ENCODE peak calls at places on chromosome 5, in six cellular contexts. W is adrenal gland, X is neural progenitor cell, K is adipocyte, D is ovary, C is colonic mucosa. Y is an unnamed sample.

GRCh38 chr5:80346055-80346454 is 26.3 kb downstream of the SPZ1 start:
- DNase-seq in X (peak; percentile 33), C (no peak), W (no peak), D (no peak), K (peak; percentile 2), Y (peak; percentile 13)

GRCh38 chr5:40410231-40410861 is 269.4 kb upstream of the PTGER4 start:
- DNase-seq in C (no peak), W (no peak), X (no peak), K (no peak), D (no peak), Y (peak; percentile 40)

GRCh38 chr5:147887026-147887627 is 8.6 kb downstream of the SCGB3A2 start:
- DNase-seq in C (peak; percentile 31), K (peak; percentile 78), W (peak; percentile 13), D (no peak), X (peak; percentile 23), Y (peak; percentile 32)

GRCh38 chr5:320524-321232 is 836 bp upstream of the AHRR start:
- DNase-seq in D (peak; percentile 12), W (no peak), X (peak; percentile 50), K (no peak), C (no peak), Y (no peak)

GRCh38 chr5:1724822-1725602 is 74.6 kb downstream of the MRPL36 start:
- DNase-seq in W (peak; percentile 28), C (peak; percentile 53), X (peak; percentile 32), K (no peak), D (peak; percentile 6), Y (no peak)

GRCh38 chr5:34639852-34640626 is 16.1 kb upstream of the RAI14 start:
- DNase-seq in X (no peak), D (no peak), C (no peak), K (peak; percentile 55), W (no peak), Y (no peak)

GRCh38 chr5:145681686-145682085 is 153.5 kb downstream of the PRELID2 start:
- DNase-seq in W (peak; percentile 62), C (peak; percentile 76), D (peak; percentile 65), K (peak; percentile 88), X (peak; percentile 74), Y (peak; percentile 72)

GRCh38 chr5:176851871-176852270 is 41.5 kb downstream of the UNC5A start:
- DNase-seq in D (no peak), X (no peak), W (no peak), K (no peak), C (no peak), Y (peak; percentile 31)

GRCh38 chr5:59542841-59543825 is 350.4 kb downstream of the PDE4D start:
- DNase-seq in K (no peak), C (peak; percentile 43), D (no peak), W (peak; percentile 11), X (peak; percentile 16), Y (peak; percentile 50)

GRCh38 chr5:1521054-1521453 is 2.7 kb downstream of the LPCAT1 start:
- DNase-seq in X (no peak), W (no peak), C (no peak), K (no peak), D (no peak), Y (peak; percentile 1)

GRCh38 chr5:91146221-91146620 is 236.9 kb downstream of the ARRDC3 start:
- DNase-seq in X (no peak), C (no peak), K (peak; percentile 43), W (no peak), D (no peak), Y (no peak)

GRCh38 chr5:143259254-143259605 is 144.3 kb downstream of the NR3C1 start:
- DNase-seq in C (no peak), K (no peak), X (no peak), D (no peak), W (no peak), Y (no peak)
- H3K4me1 ChIP-seq in C (no peaks in the 10 kb centered on the region), K (peaks cover 12% of the 10 kb centered on the region), X (no peaks in the 10 kb centered on the region), D (no peaks in the 10 kb centered on the region), W (no peaks in the 10 kb centered on the region), Y (no peaks in the 10 kb centered on the region)

GRCh38 chr5:139765409-139766217 is 30.0 kb upstream of the PSD2 start:
- DNase-seq in C (peak; percentile 79), W (peak; percentile 76), D (peak; percentile 75), X (peak; percentile 92), K (peak; percentile 91), Y (peak; percentile 81)

GRCh38 chr5:139768802-139769465 is 26.7 kb upstream of the PSD2 start:
- DNase-seq in K (no peak), W (no peak), X (no peak), C (no peak), D (no peak), Y (no peak)

GRCh38 chr5:139769477-139769876 is 26.1 kb upstream of the PSD2 start:
- DNase-seq in K (no peak), X (no peak), W (no peak), C (no peak), D (no peak), Y (no peak)

GRCh38 chr5:139770722-139771121 is 24.9 kb upstream of the PSD2 start:
- DNase-seq in D (no peak), X (no peak), C (no peak), W (no peak), K (no peak), Y (no peak)

DNA sequence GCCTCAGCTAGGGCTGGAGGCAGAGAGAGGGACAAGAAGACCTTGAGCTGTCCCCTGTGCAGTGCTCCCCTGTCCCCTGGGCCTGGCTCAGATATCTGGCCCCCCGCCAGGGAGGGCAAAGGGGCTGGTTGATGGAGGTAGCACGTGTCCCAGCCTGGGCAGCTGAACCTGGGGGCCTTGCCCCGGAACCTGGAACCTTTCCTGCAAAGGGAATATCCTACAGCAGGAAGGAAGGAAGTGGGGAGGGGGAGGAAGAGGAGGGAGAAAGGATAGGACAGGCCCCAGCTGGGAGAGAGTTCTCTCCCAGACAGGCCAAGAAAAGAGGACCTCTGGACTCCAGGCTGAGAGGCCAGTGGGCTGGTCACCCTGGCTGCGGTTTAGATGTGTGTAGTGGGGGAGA is 27.6 kb upstream of the PSD2 start:
- DNase-seq in D (peak; percentile 37), X (no peak), K (no peak), C (no peak), W (no peak), Y (no peak)
- H3K4me1 ChIP-seq in D (no peaks in the 10 kb centered on the region), X (peaks cover 19% of the 10 kb centered on the region), K (no peaks in the 10 kb centered on the region), C (no peaks in the 10 kb centered on the region), W (no peaks in the 10 kb centered on the region), Y (peaks cover 4% of the 10 kb centered on the region)

GRCh38 chr5:82855000-82855399 is 222.2 kb downstream of the TMEM167A start:
- DNase-seq in X (no peak), K (no peak), W (no peak), D (no peak), C (no peak), Y (no peak)

GRCh38 chr5:82847564-82847963 is 229.6 kb downstream of the TMEM167A start:
- DNase-seq in K (no peak), D (no peak), W (no peak), C (no peak), X (no peak), Y (no peak)

DNA sequence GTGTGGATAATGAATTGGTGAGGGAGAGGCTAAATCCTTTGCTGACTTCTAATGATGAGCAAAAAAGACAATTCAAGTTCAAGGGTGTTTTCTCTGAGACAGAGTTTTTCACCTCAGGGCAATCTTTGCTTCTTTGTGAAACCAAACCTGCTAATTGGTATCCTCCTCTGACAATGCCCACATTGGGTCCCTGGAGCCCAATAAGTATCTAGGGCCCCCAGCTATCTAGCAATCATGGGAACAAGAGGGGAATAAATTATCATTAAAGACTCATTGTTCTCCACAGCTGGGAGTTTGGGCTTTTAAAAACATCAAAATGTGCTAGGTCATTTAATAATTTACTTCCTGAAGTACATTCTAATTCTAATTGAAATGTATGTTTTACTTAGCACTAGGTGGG is 227.3 kb downstream of the TMEM167A start:
- DNase-seq in X (no peak), W (no peak), C (no peak), K (no peak), D (no peak), Y (no peak)
- H3K4me1 ChIP-seq in X (peaks cover 6% of the 10 kb centered on the region), W (no peaks in the 10 kb centered on the region), C (no peaks in the 10 kb centered on the region), K (peaks cover 6% of the 10 kb centered on the region), D (no peaks in the 10 kb centered on the region), Y (peaks cover 19% of the 10 kb centered on the region)

GRCh38 chr5:127335381-127335780 is 44.8 kb downstream of the MEGF10 start:
- DNase-seq in D (no peak), K (peak; percentile 42), W (no peak), X (no peak), C (no peak), Y (no peak)

GRCh38 chr5:127330116-127330515 is 39.5 kb downstream of the MEGF10 start:
- DNase-seq in K (peak; percentile 22), C (no peak), D (no peak), X (no peak), W (no peak), Y (no peak)

GRCh38 chr5:127332250-127332649 is 41.7 kb downstream of the MEGF10 start:
- DNase-seq in K (no peak), C (no peak), W (no peak), X (no peak), D (no peak), Y (no peak)

GRCh38 chr5:127337876-127338275 is 47.3 kb downstream of the MEGF10 start:
- DNase-seq in X (no peak), K (no peak), C (no peak), D (no peak), W (no peak), Y (no peak)

DNA sequence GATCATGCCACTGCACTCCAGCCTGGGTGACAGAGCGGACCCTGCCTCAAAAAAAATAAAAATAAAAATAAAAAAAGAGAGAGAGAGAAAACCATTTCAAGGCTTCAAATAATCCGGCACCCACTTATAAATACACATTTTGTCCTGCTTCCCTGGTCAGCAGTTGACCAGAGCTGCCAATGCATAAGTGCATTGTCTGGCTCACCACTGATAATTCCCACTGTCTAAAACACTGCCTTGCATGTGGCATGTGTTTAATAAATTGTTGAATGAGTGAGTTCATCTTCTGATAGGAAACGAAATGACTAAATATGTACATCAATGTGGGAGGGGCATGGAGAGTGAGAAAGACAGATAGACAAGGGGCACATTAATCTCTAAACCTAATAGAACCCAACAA is 42.9 kb downstream of the MEGF10 start:
- DNase-seq in C (no peak), K (no peak), X (no peak), W (no peak), D (no peak), Y (no peak)
- H3K4me1 ChIP-seq in C (no peaks in the 10 kb centered on the region), K (peaks cover 7% of the 10 kb centered on the region), X (peaks cover 6% of the 10 kb centered on the region), W (no peaks in the 10 kb centered on the region), D (no peaks in the 10 kb centered on the region), Y (no peaks in the 10 kb centered on the region)

DNA sequence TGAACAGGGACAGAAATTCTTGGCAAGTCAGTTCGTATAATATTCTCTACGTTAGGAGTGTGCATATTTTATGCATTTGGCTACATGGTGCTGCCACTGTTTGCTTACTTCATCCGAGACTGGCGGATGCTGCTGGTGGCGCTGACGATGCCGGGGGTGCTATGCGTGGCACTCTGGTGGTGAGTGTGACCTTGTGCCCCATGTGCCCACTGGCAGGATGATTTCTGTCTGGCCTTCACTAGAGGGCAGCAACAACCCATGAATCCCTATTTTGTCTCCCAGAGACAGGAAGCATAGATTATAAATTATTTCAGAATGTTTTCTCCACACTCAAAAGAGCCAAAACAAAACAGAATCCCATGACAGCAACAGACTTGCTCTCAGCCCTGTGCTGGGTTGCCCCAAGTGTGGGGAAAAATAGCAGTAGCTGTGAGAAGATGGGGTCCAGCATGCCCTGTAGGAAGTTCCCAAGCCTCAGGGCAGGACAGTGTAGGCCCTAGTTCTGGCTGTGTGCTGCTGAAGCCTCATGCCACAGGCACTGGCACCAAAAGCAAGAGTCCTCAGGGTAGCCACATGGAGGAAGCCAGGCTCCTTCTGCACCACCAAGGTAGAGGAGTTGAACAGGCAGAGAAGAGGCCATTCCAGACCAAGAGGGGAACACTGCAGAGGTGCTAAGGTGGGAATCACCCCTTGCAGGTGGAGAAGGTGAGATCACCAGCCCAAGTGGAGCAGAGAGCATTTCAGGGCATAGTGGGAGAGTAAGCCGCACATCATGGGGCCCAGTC is 16.0 kb downstream of the SLC22A5 start:
- DNase-seq in K (peak; percentile 87), X (peak; percentile 50), C (peak; percentile 72), D (peak; percentile 56), W (peak; percentile 74), Y (peak; percentile 63)
- H3K4me1 ChIP-seq in K (peaks cover 46% of the 10 kb centered on the region), X (no peaks in the 10 kb centered on the region), C (peaks cover 9% of the 10 kb centered on the region), D (peaks cover 26% of the 10 kb centered on the region), W (peaks cover 23% of the 10 kb centered on the region), Y (peaks cover 39% of the 10 kb centered on the region)

Y was measured in body of pancreas.